ENCODE peak calls at places on chromosomes 3 and 15, in seven cellular contexts. L is mesendoderm, S is H9, V is trophoblast cell, N is mesenchymal stem cell, J is neuronal stem cell, I is H1. E is an unnamed sample.

GRCh38 chr15:51280838-51281237 is 57.6 kb downstream of the CYP19A1 start:
- DNase-seq in L (no peak), S (no peak), V (no peak), N (no peak), J (no peak), I (no peak), E (no peak)

GRCh38 chr3:193788189-193788946 is 195.4 kb downstream of the OPA1 start:
- DNase-seq in L (peak), S (peak), V (peak), N (peak), J (peak), I (peak), E (peak)

GRCh38 chr3:10442151-10442795 is 63.1 kb downstream of the ATP2B2 start:
- DNase-seq in L (no peak), S (no peak), V (no peak), N (no peak), J (no peak), I (no peak), E (peak)

GRCh38 chr3:169379496-169380121 is 283.9 kb downstream of the MECOM start:
- DNase-seq in L (no peak), S (no peak), V (no peak), N (no peak), J (no peak), I (no peak), E (no peak)

GRCh38 chr3:49900491-49901153 is 3.1 kb downstream of the MST1R start:
- DNase-seq in L (no peak), S (peak), V (peak), N (no peak), J (no peak), I (no peak), E (peak)

GRCh38 chr15:42037650-42038049 is 16.8 kb upstream of the PLA2G4E start:
- DNase-seq in L (no peak), S (no peak), V (no peak), N (no peak), J (no peak), I (no peak), E (no peak)

GRCh38 chr3:179421500-179421899 is 29.8 kb downstream of the GNB4 start:
- DNase-seq in L (peak), S (no peak), V (peak), N (peak), J (no peak), I (no peak), E (peak)

GRCh38 chr15:83695246-83695645 is 41.3 kb downstream of the ADAMTSL3 start:
- DNase-seq in L (peak), S (no peak), V (no peak), N (peak), J (no peak), I (no peak), E (peak)

GRCh38 chr3:71360170-71360569 is 223.4 kb downstream of the FOXP1 start:
- DNase-seq in L (no peak), S (no peak), V (no peak), N (no peak), J (no peak), I (no peak), E (no peak)

GRCh38 chr3:15384510-15385237 is 42.7 kb downstream of the METTL6 start:
- DNase-seq in L (no peak), S (no peak), V (no peak), N (no peak), J (no peak), I (no peak), E (no peak)

DNA sequence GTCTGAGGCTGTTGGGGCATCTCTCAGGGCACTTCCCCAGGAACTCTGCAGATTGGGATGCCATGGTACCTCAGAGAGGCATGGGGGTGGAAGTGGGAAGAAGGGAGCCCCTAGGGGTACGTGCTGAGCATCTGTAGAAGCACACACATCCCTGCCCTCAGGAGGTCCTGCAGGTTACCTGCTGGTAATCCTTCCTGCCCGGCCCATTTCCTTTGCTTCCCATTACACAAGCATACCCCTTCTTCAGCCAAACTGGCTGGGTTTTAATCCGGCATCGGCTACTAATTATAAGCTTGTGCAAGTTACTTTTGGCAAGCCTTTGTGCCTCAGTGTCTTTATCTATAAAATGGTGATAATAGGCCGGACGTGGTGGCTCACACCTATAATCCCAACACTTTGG is 3.1 kb upstream of the SMAD6 start:
- DNase-seq in L (peak), S (peak), V (no peak), N (no peak), J (no peak), I (no peak), E (no peak)
- H3K9ac ChIP-seq in L (no peak), S (no peak), V (no peak), N (no peak), J (no peak), I (no peak), E (no peak)

GRCh38 chr3:159128628-159129027 is 326.8 kb downstream of the MFSD1 start:
- DNase-seq in L (no peak), S (no peak), V (peak), N (peak), J (no peak), I (no peak), E (no peak)
- H2AK5ac ChIP-seq in L (no peak), S (no peak), V (no peak), N (no peak), J (no peak), I (no peak), E (no peak)

GRCh38 chr15:33027636-33028035 is 166.9 kb downstream of the FMN1 start:
- DNase-seq in L (no peak), S (no peak), V (no peak), N (no peak), J (no peak), I (no peak), E (no peak)
- H3K9ac ChIP-seq in L (no peak), S (no peak), V (no peak), N (peak), J (no peak), I (no peak), E (no peak)

DNA sequence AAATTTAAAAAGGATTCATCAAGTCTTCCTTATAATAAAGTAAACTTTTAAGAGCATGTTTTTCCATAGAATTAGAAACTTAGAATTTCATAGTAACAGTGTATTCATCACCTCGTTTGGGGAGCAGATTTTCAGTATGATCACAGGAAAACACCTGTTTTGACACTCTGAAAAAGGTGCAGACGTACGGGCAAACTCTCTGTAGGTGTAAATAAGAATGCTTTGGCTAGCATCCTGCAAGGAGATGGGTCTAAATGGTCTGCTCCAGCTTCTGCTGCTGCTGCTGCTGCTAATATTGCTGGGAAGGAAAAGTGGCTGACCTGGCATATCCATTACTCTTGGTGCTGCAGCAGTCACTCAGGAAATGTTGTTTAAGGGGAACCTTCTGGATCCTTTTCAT is 66.0 kb downstream of the MBNL1 start:
- DNase-seq in L (no peak), S (no peak), V (no peak), N (no peak), J (no peak), I (no peak), E (no peak)
- H2AK5ac ChIP-seq in L (no peak), S (no peak), V (no peak), N (no peak), J (no peak), I (no peak), E (no peak)

E was measured in IMR-90.